ENCODE peak calls at places on chromosomes 16 and 17, in seven cellular contexts. Q is CD8-positive, alpha-beta T cell; W is fibroblast of lung; Z is OCI-LY7; P is adrenal gland; R is tibial artery; S is endothelial cell of umbilical vein. K is an unnamed sample. For H3K36me3, the result is how much of the 10 kb centered on the place peaks cover.

GRCh38 chr17:69485901-69486643 is 71.6 kb downstream of the MAP2K6 start:
- DNase-seq in P (no peak), R (no peak), Q (no peak), Z (no peak), W (peak), S (peak), K (peak)

GRCh38 chr17:15453246-15453645 is 14.2 kb downstream of the CDRT4 start:
- DNase-seq in P (no peak), R (no peak), W (peak), Q (no peak), S (peak), Z (no peak), K (no peak)

GRCh38 chr16:73152731-73153130 is 104.8 kb upstream of the ZFHX3 start:
- DNase-seq in Z (no peak), W (peak), R (no peak), Q (no peak), S (no peak), P (no peak), K (no peak)

GRCh38 chr17:55168970-55169687 is 95.6 kb upstream of the HLF start:
- DNase-seq in W (no peak), R (no peak), P (no peak), Q (no peak), S (no peak), Z (peak), K (no peak)

GRCh38 chr17:74842599-74843351 is 16.9 kb downstream of the GRIN2C start:
- DNase-seq in Q (no peak), S (peak), R (no peak), P (peak), Z (no peak), W (peak), K (peak)

GRCh38 chr17:51356084-51356410 is 95.7 kb downstream of the UTP18 start:
- DNase-seq in P (no peak), Q (no peak), R (no peak), W (no peak), Z (no peak), S (no peak), K (no peak)

GRCh38 chr17:17845046-17845775 is 8.4 kb upstream of the SREBF1 start:
- DNase-seq in Q (no peak), Z (no peak), P (no peak), R (no peak), W (no peak), S (no peak), K (no peak)

GRCh38 chr16:48911700-48912099 is 301.7 kb upstream of the N4BP1 start:
- DNase-seq in Z (no peak), S (no peak), R (no peak), Q (no peak), W (no peak), P (no peak), K (no peak)

GRCh38 chr16:71360378-71360777 is 1.9 kb downstream of the CALB2 start:
- DNase-seq in R (no peak), Q (no peak), Z (no peak), P (peak), S (peak), W (peak), K (peak)

GRCh38 chr17:50452627-50453300 is 15.9 kb downstream of the CHAD start:
- DNase-seq in P (no peak), W (no peak), R (no peak), Z (no peak), Q (no peak), S (no peak), K (peak)

GRCh38 chr16:64997121-64997520 is 124.7 kb downstream of the CDH11 start:
- DNase-seq in R (no peak), S (no peak), W (no peak), Q (no peak), Z (no peak), P (no peak), K (no peak)

GRCh38 chr16:82402665-82403218 is 224.0 kb upstream of the CDH13 start:
- DNase-seq in S (no peak), R (no peak), Q (no peak), Z (no peak), W (no peak), P (no peak), K (no peak)

GRCh38 chr17:13415877-13416416 is 185.8 kb downstream of the HS3ST3A1 start:
- DNase-seq in S (no peak), P (peak), Z (no peak), W (peak), Q (no peak), R (no peak), K (peak)

GRCh38 chr16:906296-906695 is 64.5 kb downstream of the LMF1 start:
- DNase-seq in Z (no peak), W (no peak), S (no peak), R (no peak), Q (no peak), P (no peak), K (no peak)

GRCh38 chr17:9959377-9959981 is 54.4 kb upstream of the RCVRN start:
- DNase-seq in R (no peak), W (peak), Z (peak), Q (peak), S (no peak), P (peak), K (peak)

GRCh38 chr17:27049104-27049784 is 244.7 kb upstream of the WSB1 start:
- DNase-seq in P (no peak), R (no peak), Q (no peak), Z (no peak), S (no peak), W (no peak), K (peak)

GRCh38 chr17:57289613-57290012 is 33.3 kb downstream of the MSI2 start:
- DNase-seq in Q (no peak), Z (no peak), W (no peak), R (no peak), S (no peak), P (no peak), K (no peak)

GRCh38 chr16:22323173-22323997 is 26.2 kb downstream of the POLR3E start:
- DNase-seq in R (no peak), Q (no peak), S (no peak), Z (no peak), P (no peak), W (no peak), K (no peak)

GRCh38 chr17:16438557-16439302 is 23.4 kb downstream of the TRPV2 start:
- DNase-seq in Z (peak), S (peak), W (peak), Q (peak), P (peak), R (peak), K (peak)

GRCh38 chr16:69187387-69187890 is 475 bp downstream of the SNTB2 start:
- DNase-seq in S (peak), W (peak), P (peak), Z (peak), Q (peak), R (peak), K (peak)

GRCh38 chr17:80855968-80856862 is 135.4 kb upstream of the CHMP6 start:
- DNase-seq in R (peak), S (peak), Q (peak), W (peak), Z (no peak), P (peak), K (peak)

GRCh38 chr17:76107507-76107906 is 3.9 kb upstream of the EXOC7 start:
- DNase-seq in Z (peak), P (no peak), Q (no peak), W (no peak), R (no peak), S (peak), K (peak)

GRCh38 chr16:19315889-19316288 is 30.4 kb downstream of the CLEC19A start:
- DNase-seq in Q (no peak), S (no peak), Z (no peak), W (no peak), R (no peak), P (no peak), K (no peak)

GRCh38 chr16:57871457-57871856 is 69.2 kb upstream of the KIFC3 start:
- DNase-seq in S (peak), Q (no peak), Z (no peak), R (no peak), W (peak), P (no peak), K (peak)

GRCh38 chr17:68201425-68201785 is 46.4 kb upstream of the AMZ2 start:
- DNase-seq in P (no peak), S (no peak), W (no peak), Q (no peak), Z (no peak), R (no peak), K (no peak)

GRCh38 chr17:4180791-4181190 is 37.8 kb downstream of the CYB5D2 start:
- DNase-seq in Q (no peak), P (no peak), W (no peak), S (no peak), Z (no peak), R (peak), K (no peak)
- TF ChIP-seq CTCF in Q (no peak), P (no peak), W (no peak), S (no peak), Z (no peak), R (no peak), K (no peak)

GRCh38 chr16:31149894-31150890 is at the start of gene PRSS36:
- DNase-seq in Z (no peak), W (no peak), Q (no peak), S (no peak), P (no peak), R (no peak), K (no peak)

GRCh38 chr16:31149332-31149731 is 534 bp downstream of the PRSS36 start:
- DNase-seq in R (no peak), S (no peak), W (no peak), Q (no peak), P (no peak), Z (no peak), K (no peak)

GRCh38 chr16:31147574-31147973 is 2.3 kb downstream of the PRSS36 start:
- DNase-seq in W (no peak), Z (no peak), R (no peak), P (no peak), Q (no peak), S (no peak), K (no peak)

GRCh38 chr16:31148896-31149295 is 970 bp downstream of the PRSS36 start:
- DNase-seq in Q (no peak), Z (no peak), P (no peak), W (no peak), R (no peak), S (no peak), K (no peak)

GRCh38 chr16:31148281-31148728 is 1.6 kb downstream of the PRSS36 start:
- DNase-seq in S (no peak), Z (no peak), R (no peak), W (no peak), Q (no peak), P (no peak), K (peak)
- H3K4me3 ChIP-seq in S (no peak), Z (no peak), R (no peak), W (no peak), Q (no peak), P (no peak), K (peak)

GRCh38 chr17:63595132-63595531 is 5.6 kb upstream of the TACO1 start:
- DNase-seq in P (no peak), W (no peak), Q (no peak), S (no peak), Z (no peak), R (no peak), K (no peak)

GRCh38 chr17:63588797-63589196 is 11.9 kb upstream of the TACO1 start:
- DNase-seq in Z (no peak), Q (no peak), P (no peak), W (no peak), R (no peak), S (no peak), K (no peak)

GRCh38 chr17:63592797-63593196 is 7.9 kb upstream of the TACO1 start:
- DNase-seq in Q (no peak), R (no peak), Z (no peak), S (no peak), W (no peak), P (no peak), K (no peak)

GRCh38 chr17:63587770-63588169 is 12.9 kb upstream of the TACO1 start:
- DNase-seq in R (no peak), Q (no peak), P (no peak), Z (no peak), W (no peak), S (no peak), K (peak)

GRCh38 chr17:63589646-63590045 is 11.0 kb upstream of the TACO1 start:
- DNase-seq in Q (no peak), R (no peak), Z (no peak), P (no peak), W (no peak), S (no peak), K (peak)
- H3K36me3 ChIP-seq in Q (under half), R (half or more), Z (half or more), P (half or more), W (under half), S (under half), K (under half)

GRCh38 chr17:44797809-44798208 is 32.3 kb downstream of the GJC1 start:
- DNase-seq in S (no peak), Z (no peak), P (no peak), W (peak), Q (no peak), R (peak), K (no peak)
- TF ChIP-seq CTCF in S (no peak), Z (no peak), P (no peak), W (no peak), Q (no peak), R (no peak), K (no peak)

GRCh38 chr16:85563515-85564276 is 49.4 kb upstream of the GSE1 start:
- DNase-seq in W (no peak), Q (no peak), Z (no peak), R (peak), P (peak), S (peak), K (no peak)
- H3K4me3 ChIP-seq in W (no peak), Q (no peak), Z (no peak), R (no peak), P (no peak), S (no peak), K (no peak)

DNA sequence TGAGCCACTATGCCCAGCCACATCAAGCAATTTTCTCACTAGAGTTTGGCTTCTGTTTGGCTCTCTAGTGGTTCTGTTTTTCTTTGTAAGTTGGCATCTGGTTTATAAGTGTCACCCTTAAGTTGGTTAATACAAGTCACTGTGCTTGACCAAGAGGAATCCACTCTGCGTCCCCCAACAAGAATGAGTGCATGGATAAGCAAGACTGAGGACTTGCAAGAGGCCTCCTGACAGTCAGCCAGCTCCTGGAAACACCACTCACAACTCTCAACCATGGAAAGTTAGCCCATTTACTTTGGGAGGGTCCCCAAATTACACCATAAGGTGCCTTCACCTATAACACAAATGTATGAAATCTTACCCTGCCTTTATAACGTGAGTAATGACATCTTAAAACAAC is 7.6 kb downstream of the RFWD3 start:
- DNase-seq in R (no peak), Q (no peak), S (no peak), Z (no peak), W (no peak), P (no peak), K (no peak)
- H3K36me3 ChIP-seq in R (half or more), Q (under half), S (under half), Z (half or more), W (under half), P (under half), K (under half)

GRCh38 chr17:33522623-33523022 is 229.5 kb upstream of the ASIC2 start:
- DNase-seq in Z (no peak), R (no peak), W (no peak), P (no peak), Q (no peak), S (no peak), K (no peak)
- TF ChIP-seq CTCF in Z (no peak), R (no peak), W (peak), P (no peak), Q (no peak), S (no peak), K (no peak)

DNA sequence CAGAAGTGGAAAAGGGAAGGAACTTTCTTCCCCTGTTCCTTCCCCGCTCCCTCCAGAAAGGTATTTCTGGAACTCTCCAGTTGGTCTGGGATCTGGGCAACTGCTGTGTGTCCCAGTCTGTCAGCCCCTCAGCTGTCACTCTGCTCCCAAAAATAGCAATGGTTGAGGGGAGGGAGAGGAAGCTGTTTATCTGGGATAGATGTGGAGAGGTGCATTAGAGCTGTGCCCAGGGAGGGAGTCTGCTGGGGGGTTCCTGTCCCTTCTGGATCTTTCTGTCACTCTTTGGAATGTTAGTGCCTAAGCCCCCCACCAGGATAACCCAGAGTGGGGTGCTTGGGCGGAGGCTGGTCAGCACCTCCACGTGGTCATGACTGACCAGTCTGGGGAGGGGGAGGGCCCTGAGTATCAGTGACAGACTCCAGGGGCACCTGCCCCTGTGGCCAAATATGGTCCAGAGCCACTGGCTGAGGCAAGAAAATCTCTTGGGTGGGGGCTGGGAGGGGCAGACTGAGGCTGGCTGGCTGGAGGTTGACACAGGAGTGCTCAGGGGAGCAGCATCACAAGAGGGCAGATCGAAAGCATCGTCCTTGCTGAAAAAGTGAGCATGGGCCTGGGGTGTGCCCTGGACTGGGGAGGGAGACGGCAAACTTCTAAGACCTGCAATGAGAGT is at the start of gene UNC45B:
- DNase-seq in S (no peak), P (no peak), W (no peak), Z (no peak), Q (no peak), R (no peak), K (no peak)
- H3K4me3 ChIP-seq in S (no peak), P (no peak), W (no peak), Z (no peak), Q (no peak), R (no peak), K (no peak)

GRCh38 chr16:53320992-53321391 is 113.3 kb upstream of the RBL2 start:
- DNase-seq in W (no peak), P (no peak), Z (no peak), Q (no peak), S (no peak), R (no peak), K (no peak)
- H3K36me3 ChIP-seq in W (under half), P (half or more), Z (half or more), Q (under half), S (under half), R (half or more), K (under half)

DNA sequence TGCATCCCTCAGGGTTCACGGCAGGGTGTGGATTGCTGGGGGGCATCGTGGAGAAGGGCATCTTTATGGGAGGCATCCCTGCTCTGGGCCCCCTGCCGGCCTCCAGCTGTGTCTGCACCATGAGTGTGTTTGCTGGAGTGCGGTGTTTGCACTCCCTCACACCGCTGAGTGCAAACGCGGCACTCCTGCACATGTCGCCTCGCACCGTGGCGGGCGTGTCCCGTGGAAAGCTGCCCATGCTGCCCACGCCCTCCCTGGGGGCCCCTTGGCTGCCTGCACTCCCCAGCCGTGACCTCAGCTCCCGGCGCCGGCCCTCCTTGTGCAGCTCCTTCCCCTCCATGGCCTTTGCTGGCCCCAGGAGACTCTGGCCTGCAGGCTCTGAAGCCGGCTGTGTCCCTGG is 74.6 kb upstream of the ZNF750 start:
- DNase-seq in Z (peak), S (no peak), Q (no peak), P (no peak), W (no peak), R (no peak), K (peak)
- TF ChIP-seq CTCF in Z (peak), S (peak), Q (no peak), P (no peak), W (peak), R (peak), K (peak)